ENCODE peak calls at places on chromosomes 7 and 10, in six cellular contexts. N, L, B, K, O and J are unnamed samples. For H3K4me1, the result is how much of the 10 kb centered on the place peaks cover.

GRCh38 chr10:78600740-78601139 is 468.0 kb upstream of the ZMIZ1 start:
- DNase-seq in N (no peak), L (no peak), B (peak), K (no peak), O (no peak), J (no peak)

GRCh38 chr10:98536551-98536950 is 89.8 kb upstream of the HPS1 start:
- DNase-seq in N (no peak), L (peak), B (no peak), K (no peak), O (no peak), J (peak)

GRCh38 chr7:50962962-50963374 is 180.3 kb upstream of the GRB10 start:
- DNase-seq in N (peak), L (peak), B (peak), K (no peak), O (peak), J (peak)

GRCh38 chr10:77195101-77195500 is 442.5 kb downstream of the KCNMA1 start:
- DNase-seq in N (no peak), L (peak), B (no peak), K (no peak), O (no peak), J (no peak)

GRCh38 chr10:130962240-130963051 is 349.1 kb downstream of the TCERG1L start:
- DNase-seq in N (no peak), L (no peak), B (no peak), K (no peak), O (no peak), J (no peak)

GRCh38 chr7:75727881-75728592 is 10.7 kb downstream of the HIP1 start:
- DNase-seq in N (no peak), L (no peak), B (peak), K (no peak), O (peak), J (peak)

GRCh38 chr10:73992899-73993788 is 4.8 kb upstream of the VCL start:
- DNase-seq in N (peak), L (no peak), B (no peak), K (no peak), O (no peak), J (no peak)

GRCh38 chr10:101694674-101695403 is at the start of gene FBXW4:
- DNase-seq in N (peak), L (peak), B (peak), K (peak), O (peak), J (peak)

GRCh38 chr10:81564143-81564542 is 310.9 kb upstream of the NRG3 start:
- DNase-seq in N (no peak), L (no peak), B (no peak), K (no peak), O (no peak), J (no peak)

DNA sequence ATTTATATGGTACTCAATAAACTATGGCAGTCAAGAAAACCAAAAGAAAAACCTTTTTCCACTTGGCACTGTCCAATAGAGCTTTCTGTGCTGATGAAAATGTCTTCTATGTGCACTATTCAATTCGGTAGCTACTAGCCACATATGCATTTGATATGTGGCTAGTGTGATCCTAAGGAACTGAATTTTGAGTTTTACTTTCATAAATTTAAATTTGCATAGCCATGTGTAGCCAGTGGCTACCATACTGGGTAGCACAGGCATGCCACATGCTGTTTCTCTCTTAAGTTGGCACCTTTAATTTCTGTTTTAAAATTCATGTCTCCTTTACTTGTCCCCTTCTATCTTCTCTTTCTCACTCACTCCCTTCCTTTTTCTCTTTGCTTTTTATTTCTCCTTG is 455.7 kb downstream of the AUTS2 start:
- DNase-seq in N (no peak), L (no peak), B (no peak), K (no peak), O (no peak), J (no peak)
- H3K4me1 ChIP-seq in N (under half), L (under half), B (under half), K (under half), O (under half), J (under half)

DNA sequence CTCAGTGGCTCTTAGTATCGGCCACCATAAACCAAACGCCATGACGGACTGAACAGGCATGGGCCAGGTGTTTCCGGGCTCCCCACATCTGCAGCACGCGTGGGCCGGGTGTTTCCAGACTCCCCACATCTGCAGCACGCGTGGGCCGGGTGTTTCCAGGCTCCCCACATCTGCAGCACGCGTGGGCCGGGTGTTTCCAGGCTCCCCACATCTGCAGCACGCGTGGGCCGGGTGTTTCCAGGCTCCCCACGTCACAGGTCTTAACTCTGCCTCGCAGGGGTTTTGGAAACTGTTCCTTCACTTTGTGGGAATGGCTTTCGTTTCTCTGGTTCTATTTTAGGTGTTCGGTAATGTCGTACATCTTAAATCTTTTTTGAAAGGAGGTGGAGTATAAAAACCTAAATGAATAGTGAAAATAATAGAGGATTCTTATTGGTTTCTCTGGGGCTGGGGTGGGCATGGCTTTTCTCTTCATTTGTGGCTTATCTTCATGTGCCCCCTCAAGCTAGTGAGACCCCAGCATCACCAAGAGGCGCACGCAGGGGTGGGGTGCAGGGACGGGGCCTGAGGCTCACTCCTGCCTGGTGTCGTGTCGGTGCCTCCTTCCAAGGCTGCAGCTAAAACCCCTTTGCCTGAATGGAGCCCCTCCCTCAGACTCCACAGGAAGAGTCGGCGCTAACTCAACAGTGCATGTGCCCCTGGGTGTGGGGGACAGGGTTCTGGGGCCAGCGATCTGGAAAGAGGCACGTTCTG is 126.3 kb downstream of the WDR37 start:
- DNase-seq in N (no peak), L (no peak), B (no peak), K (no peak), O (no peak), J (no peak)
- H3K4me1 ChIP-seq in N (under half), L (under half), B (under half), K (under half), O (under half), J (under half)

GRCh38 chr7:2807846-2808772 is 36.0 kb downstream of the GNA12 start:
- DNase-seq in N (no peak), L (peak), B (peak), K (no peak), O (no peak), J (no peak)

GRCh38 chr7:2805213-2806003 is 38.7 kb downstream of the GNA12 start:
- DNase-seq in N (no peak), L (no peak), B (peak), K (no peak), O (peak), J (no peak)

GRCh38 chr7:2808891-2809660 is 35.0 kb downstream of the GNA12 start:
- DNase-seq in N (peak), L (no peak), B (peak), K (no peak), O (no peak), J (no peak)

GRCh38 chr7:2806571-2806970 is 37.5 kb downstream of the GNA12 start:
- DNase-seq in N (no peak), L (no peak), B (no peak), K (no peak), O (no peak), J (no peak)

GRCh38 chr7:2807455-2807845 is 36.7 kb downstream of the GNA12 start:
- DNase-seq in N (no peak), L (peak), B (no peak), K (no peak), O (no peak), J (no peak)
- H3K4me1 ChIP-seq in N (under half), L (under half), B (under half), K (under half), O (half or more), J (under half)

GRCh38 chr7:2869981-2870380 is 25.9 kb upstream of the GNA12 start:
- DNase-seq in N (no peak), L (no peak), B (peak), K (no peak), O (no peak), J (no peak)
- H3K4me1 ChIP-seq in N (under half), L (under half), B (under half), K (under half), O (under half), J (under half)

DNA sequence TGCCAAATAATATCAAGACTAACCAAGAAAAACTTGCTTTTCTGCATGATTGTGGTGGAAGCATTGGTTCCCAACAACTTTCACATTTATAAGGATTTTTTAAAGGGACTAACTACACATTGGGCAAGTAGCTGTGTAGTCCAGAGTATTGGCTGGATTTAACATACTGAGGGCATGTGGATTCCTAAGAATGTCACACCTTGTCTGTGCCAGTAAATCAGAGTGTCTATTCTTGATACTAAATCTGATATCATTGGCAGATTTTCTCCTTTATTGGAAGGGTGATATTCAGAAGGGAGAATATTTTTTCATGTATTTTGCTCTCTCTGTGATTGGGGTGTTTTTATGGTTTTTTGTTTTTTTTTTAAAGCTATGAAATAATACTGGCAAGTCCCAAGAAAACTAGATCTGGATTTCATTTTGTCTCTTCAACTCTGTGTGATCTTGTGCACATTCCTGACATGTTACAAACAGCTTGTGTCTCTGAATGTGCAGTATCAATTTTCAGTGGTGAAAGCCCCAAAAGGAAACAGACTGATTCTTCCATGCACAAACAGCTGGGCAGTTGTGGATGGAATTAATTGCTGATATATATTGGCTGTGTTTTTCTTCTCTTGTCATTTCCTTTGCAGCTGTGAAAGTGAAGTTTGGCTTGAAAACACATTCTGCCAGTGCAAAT is 67.3 kb downstream of the ADD3 start:
- DNase-seq in N (no peak), L (peak), B (no peak), K (no peak), O (no peak), J (no peak)
- H3K4me1 ChIP-seq in N (half or more), L (under half), B (under half), K (under half), O (half or more), J (under half)

DNA sequence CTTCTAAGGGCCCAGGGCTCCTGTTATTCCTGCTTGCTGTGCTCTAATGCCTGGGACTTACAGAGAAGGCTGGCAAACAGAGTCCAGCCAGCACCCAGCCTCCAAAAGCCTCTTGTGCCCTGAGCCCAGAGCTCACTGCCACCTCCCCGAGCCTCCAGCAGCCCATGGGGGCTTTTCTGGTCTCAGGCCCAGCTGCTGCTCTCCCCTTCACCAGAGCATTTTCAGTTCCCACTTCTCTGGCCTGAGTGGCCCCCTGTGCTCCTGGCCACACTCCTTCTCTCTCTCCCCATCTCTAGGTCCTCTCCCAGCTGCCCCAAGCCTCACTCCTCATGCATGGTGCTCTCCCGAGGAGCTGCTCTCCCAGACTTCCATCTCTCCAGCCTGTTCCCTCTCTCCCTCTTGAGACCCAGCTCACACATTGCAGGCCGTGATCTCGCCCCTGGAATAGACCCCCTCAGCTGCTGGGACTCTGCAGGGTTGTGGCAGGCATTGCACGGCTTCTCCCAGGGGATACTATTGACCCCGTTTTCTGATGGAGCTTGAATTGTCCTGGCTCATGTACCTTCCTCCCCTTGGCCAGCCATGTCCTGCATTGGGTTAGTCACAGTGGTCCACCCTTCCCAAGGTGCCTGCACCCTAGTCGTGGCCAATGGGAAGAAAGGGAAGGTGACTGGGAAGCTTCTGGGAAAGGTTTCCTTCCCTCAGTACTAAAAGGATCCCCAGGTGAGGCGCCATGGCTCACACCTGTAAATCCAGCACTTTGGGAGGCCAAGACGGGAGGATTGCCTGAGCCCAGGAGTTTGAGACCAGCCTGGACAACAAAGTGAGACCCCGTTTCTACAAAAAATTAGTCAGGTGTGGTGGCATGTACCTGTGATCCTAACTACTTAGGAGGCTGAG is 9.0 kb upstream of the RASSF4 start:
- DNase-seq in N (no peak), L (no peak), B (no peak), K (no peak), O (no peak), J (no peak)
- H3K4me1 ChIP-seq in N (under half), L (under half), B (under half), K (under half), O (half or more), J (under half)

GRCh38 chr7:26471676-26472075 is 180.0 kb downstream of the SNX10 start:
- DNase-seq in N (no peak), L (no peak), B (no peak), K (no peak), O (no peak), J (no peak)

GRCh38 chr7:26468625-26469024 is 177.0 kb downstream of the SNX10 start:
- DNase-seq in N (no peak), L (no peak), B (no peak), K (no peak), O (no peak), J (no peak)

GRCh38 chr7:26466007-26466406 is 174.3 kb downstream of the SNX10 start:
- DNase-seq in N (no peak), L (no peak), B (no peak), K (no peak), O (no peak), J (no peak)

GRCh38 chr7:26469188-26469587 is 177.5 kb downstream of the SNX10 start:
- DNase-seq in N (no peak), L (no peak), B (no peak), K (no peak), O (no peak), J (no peak)

DNA sequence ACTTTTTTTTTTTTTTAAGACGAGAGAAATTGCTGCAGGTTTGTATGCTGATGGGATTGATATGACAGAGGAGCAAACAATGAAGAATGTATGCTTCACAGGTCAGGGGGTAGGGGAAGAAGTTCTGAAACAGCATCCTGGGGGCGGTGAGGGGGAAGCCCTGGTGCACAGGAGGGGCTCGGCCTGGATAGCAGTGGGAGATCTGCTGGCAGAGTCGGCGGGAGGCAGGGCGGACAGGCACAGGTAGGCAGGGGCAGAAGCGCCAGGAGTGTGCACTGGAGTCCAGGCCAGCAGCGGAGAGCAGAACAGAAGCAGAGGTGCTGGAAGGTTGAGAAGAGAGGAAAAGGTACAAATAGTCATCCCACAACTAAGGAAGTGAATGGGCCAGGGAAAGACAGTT is 175.4 kb downstream of the SNX10 start:
- DNase-seq in N (no peak), L (no peak), B (no peak), K (no peak), O (no peak), J (no peak)
- H3K4me1 ChIP-seq in N (under half), L (under half), B (under half), K (under half), O (under half), J (under half)

GRCh38 chr7:47570649-47571050 is 11.3 kb downstream of the TNS3 start:
- DNase-seq in N (no peak), L (peak), B (peak), K (no peak), O (no peak), J (no peak)
- H3K4me1 ChIP-seq in N (under half), L (under half), B (under half), K (under half), O (half or more), J (half or more)

DNA sequence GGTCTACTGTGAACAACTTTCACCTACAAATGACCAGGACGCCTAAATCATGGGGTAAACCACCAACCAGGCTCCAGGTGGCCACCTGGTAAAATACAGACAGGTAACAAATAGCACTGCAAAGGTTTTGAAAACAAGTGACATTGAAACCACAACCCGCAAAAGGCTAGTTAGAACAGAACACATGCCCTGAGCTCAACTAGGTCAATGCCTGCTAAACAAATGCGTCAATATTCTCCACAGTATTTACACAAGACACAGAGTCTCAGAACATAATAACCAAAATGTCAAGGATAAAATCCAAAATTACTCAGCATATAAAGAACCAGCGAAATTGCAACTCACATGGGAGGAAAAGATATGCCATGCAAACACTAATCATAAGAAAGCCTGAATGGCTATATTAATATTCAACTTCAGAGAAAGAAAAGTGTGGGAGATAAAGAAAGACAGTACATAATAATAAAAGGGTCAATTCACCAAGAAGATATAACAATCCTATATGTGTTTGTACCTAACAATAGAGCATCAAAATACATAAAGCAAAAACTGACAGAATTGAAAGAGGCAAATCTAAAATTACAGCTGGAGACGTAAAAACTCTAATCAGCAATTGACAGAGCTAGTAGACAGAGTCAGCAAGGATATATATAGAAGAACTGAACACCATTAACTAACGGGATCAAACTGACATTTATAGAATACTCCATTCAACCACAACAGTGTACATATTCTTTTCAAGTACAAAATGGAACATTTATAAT is 47.6 kb downstream of the SMURF1 start:
- DNase-seq in N (no peak), L (peak), B (no peak), K (no peak), O (no peak), J (no peak)
- H3K4me1 ChIP-seq in N (under half), L (under half), B (under half), K (under half), O (under half), J (under half)

GRCh38 chr10:58993480-58994221 is 182.8 kb upstream of the PHYHIPL start:
- DNase-seq in N (no peak), L (no peak), B (no peak), K (no peak), O (no peak), J (no peak)

GRCh38 chr10:58992830-58993460 is 183.5 kb upstream of the PHYHIPL start:
- DNase-seq in N (no peak), L (no peak), B (no peak), K (no peak), O (no peak), J (no peak)

GRCh38 chr10:58989486-58990039 is 186.9 kb upstream of the PHYHIPL start:
- DNase-seq in N (no peak), L (no peak), B (no peak), K (no peak), O (no peak), J (no peak)

GRCh38 chr10:58991842-58992241 is 184.6 kb upstream of the PHYHIPL start:
- DNase-seq in N (no peak), L (no peak), B (no peak), K (no peak), O (no peak), J (no peak)

GRCh38 chr10:58990693-58991092 is 185.8 kb upstream of the PHYHIPL start:
- DNase-seq in N (no peak), L (no peak), B (no peak), K (no peak), O (no peak), J (no peak)
- H3K4me1 ChIP-seq in N (under half), L (under half), B (under half), K (under half), O (under half), J (under half)